ENCODE peak calls at places on chromosomes 11 and 22, in six cellular contexts. W is WTC11; C is fibroblast of mammary gland; J is CD4-positive, CD25-positive, alpha-beta regulatory T cell; L is HEK293T; B is left cardiac atrium. F is an unnamed sample.
A peak's percentile ranks its signal among the peaks of the same experiment; 100 is the strongest.

GRCh38 chr11:118152552-118153471 is at the start of gene SCN4B:
- DNase-seq in W (peak; percentile 81), C (peak; percentile 24), J (no peak), L (peak; percentile 84), B (peak; percentile 74), F (peak; percentile 12)

GRCh38 chr11:28144808-28145207 is 36.6 kb downstream of the METTL15 start:
- DNase-seq in W (no peak), C (peak; percentile 51), J (no peak), L (no peak), B (no peak), F (no peak)

GRCh38 chr11:69265911-69266510 is 27.9 kb upstream of the MYEOV start:
- DNase-seq in W (no peak), C (no peak), J (no peak), L (no peak), B (no peak), F (no peak)

GRCh38 chr11:93796832-93797231 is 12.8 kb downstream of the MED17 start:
- DNase-seq in W (no peak), C (no peak), J (no peak), L (no peak), B (no peak), F (no peak)

GRCh38 chr11:27619936-27620335 is 80.3 kb downstream of the BDNF start:
- DNase-seq in W (no peak), C (no peak), J (no peak), L (no peak), B (no peak), F (no peak)

GRCh38 chr11:93623179-93623578 is 38.3 kb upstream of the CEP295 start:
- DNase-seq in W (peak; percentile 57), C (no peak), J (no peak), L (no peak), B (no peak), F (no peak)

GRCh38 chr11:95230054-95231034 is 658 bp downstream of the SESN3 start:
- DNase-seq in W (peak; percentile 26), C (peak; percentile 35), J (no peak), L (peak; percentile 39), B (peak; percentile 21), F (peak; percentile 14)

GRCh38 chr11:123161386-123161785 is 33.7 kb downstream of the CLMP start:
- DNase-seq in W (no peak), C (no peak), J (no peak), L (no peak), B (no peak), F (no peak)

GRCh38 chr11:119056397-119056999 is 507 bp downstream of the HYOU1 start:
- DNase-seq in W (peak; percentile 55), C (no peak), J (peak; percentile 40), L (peak; percentile 33), B (peak; percentile 36), F (no peak)

GRCh38 chr22:21680830-21681565 is 15.2 kb downstream of the PPIL2 start:
- DNase-seq in W (no peak), C (no peak), J (no peak), L (no peak), B (no peak), F (no peak)

F was measured in SK-MEL-5.